ENCODE peak calls at places on chromosome 2, in seven cellular contexts. One of them, this sample, is unnamed.
A peak's percentile ranks its signal among the peaks of the same experiment; 100 is the strongest.

GRCh38 chr2:170264865-170265264 is 86.9 kb downstream of the MYO3B start:
- DNase-seq in frontal cortex: no peak
- DNase-seq in left kidney: no peak
- DNase-seq in HT1080: no peak
- DNase-seq in activated T-cell treated with anti-CD3 and anti-CD28 coated beads for 1 hour: no peak
- DNase-seq in stimulated activated CD8-positive, alpha-beta memory T cell treated with anti-CD3 and anti-CD28 coated beads, Interleukin-2, amount 100 ng/mL, for 48 hours: no peak
- DNase-seq in T follicular helper cell: no peak
- DNase-seq in this sample: no peak

GRCh38 chr2:136310005-136310495 is 192.1 kb upstream of the CXCR4 start:
- DNase-seq in T follicular helper cell: no peak
- DNase-seq in frontal cortex: no peak
- DNase-seq in left kidney: no peak
- DNase-seq in activated T-cell treated with anti-CD3 and anti-CD28 coated beads for 1 hour: no peak
- DNase-seq in stimulated activated CD8-positive, alpha-beta memory T cell treated with anti-CD3 and anti-CD28 coated beads, Interleukin-2, amount 100 ng/mL, for 48 hours: peak; percentile 24
- DNase-seq in HT1080: no peak
- DNase-seq in this sample: no peak

GRCh38 chr2:217568289-217568985 is 434.4 kb downstream of the TNS1 start:
- DNase-seq in activated T-cell treated with anti-CD3 and anti-CD28 coated beads for 1 hour: no peak
- DNase-seq in HT1080: no peak
- DNase-seq in frontal cortex: no peak
- DNase-seq in left kidney: peak; percentile 69
- DNase-seq in T follicular helper cell: no peak
- DNase-seq in stimulated activated CD8-positive, alpha-beta memory T cell treated with anti-CD3 and anti-CD28 coated beads, Interleukin-2, amount 100 ng/mL, for 48 hours: no peak
- DNase-seq in this sample: no peak

GRCh38 chr2:239584986-239585385 is 184.2 kb upstream of the HDAC4 start:
- DNase-seq in T follicular helper cell: no peak
- DNase-seq in HT1080: no peak
- DNase-seq in frontal cortex: no peak
- DNase-seq in left kidney: no peak
- DNase-seq in stimulated activated CD8-positive, alpha-beta memory T cell treated with anti-CD3 and anti-CD28 coated beads, Interleukin-2, amount 100 ng/mL, for 48 hours: no peak
- DNase-seq in activated T-cell treated with anti-CD3 and anti-CD28 coated beads for 1 hour: no peak
- DNase-seq in this sample: no peak

GRCh38 chr2:226333388-226333787 is 466.2 kb downstream of the IRS1 start:
- DNase-seq in frontal cortex: no peak
- DNase-seq in left kidney: no peak
- DNase-seq in activated T-cell treated with anti-CD3 and anti-CD28 coated beads for 1 hour: no peak
- DNase-seq in stimulated activated CD8-positive, alpha-beta memory T cell treated with anti-CD3 and anti-CD28 coated beads, Interleukin-2, amount 100 ng/mL, for 48 hours: no peak
- DNase-seq in T follicular helper cell: no peak
- DNase-seq in HT1080: no peak
- DNase-seq in this sample: no peak

GRCh38 chr2:151052850-151053660 is 208.6 kb downstream of the RBM43 start:
- DNase-seq in activated T-cell treated with anti-CD3 and anti-CD28 coated beads for 1 hour: no peak
- DNase-seq in left kidney: no peak
- DNase-seq in frontal cortex: no peak
- DNase-seq in T follicular helper cell: no peak
- DNase-seq in stimulated activated CD8-positive, alpha-beta memory T cell treated with anti-CD3 and anti-CD28 coated beads, Interleukin-2, amount 100 ng/mL, for 48 hours: no peak
- DNase-seq in HT1080: no peak
- DNase-seq in this sample: no peak

GRCh38 chr2:241977557-241978300 is 108.2 kb downstream of the RTP5 start:
- DNase-seq in left kidney: peak; percentile 42
- DNase-seq in HT1080: no peak
- DNase-seq in T follicular helper cell: no peak
- DNase-seq in activated T-cell treated with anti-CD3 and anti-CD28 coated beads for 1 hour: no peak
- DNase-seq in frontal cortex: no peak
- DNase-seq in stimulated activated CD8-positive, alpha-beta memory T cell treated with anti-CD3 and anti-CD28 coated beads, Interleukin-2, amount 100 ng/mL, for 48 hours: no peak
- DNase-seq in this sample: no peak

GRCh38 chr2:69642709-69643601 is 584 bp downstream of the AAK1 start:
- DNase-seq in left kidney: peak; percentile 86
- DNase-seq in T follicular helper cell: peak; percentile 44
- DNase-seq in stimulated activated CD8-positive, alpha-beta memory T cell treated with anti-CD3 and anti-CD28 coated beads, Interleukin-2, amount 100 ng/mL, for 48 hours: peak; percentile 59
- DNase-seq in frontal cortex: no peak
- DNase-seq in HT1080: peak; percentile 73
- DNase-seq in activated T-cell treated with anti-CD3 and anti-CD28 coated beads for 1 hour: peak; percentile 39
- DNase-seq in this sample: peak; percentile 61

GRCh38 chr2:44267269-44268258 is 7.7 kb upstream of the SLC3A1 start:
- DNase-seq in T follicular helper cell: no peak
- DNase-seq in frontal cortex: no peak
- DNase-seq in HT1080: no peak
- DNase-seq in stimulated activated CD8-positive, alpha-beta memory T cell treated with anti-CD3 and anti-CD28 coated beads, Interleukin-2, amount 100 ng/mL, for 48 hours: no peak
- DNase-seq in left kidney: peak; percentile 57
- DNase-seq in activated T-cell treated with anti-CD3 and anti-CD28 coated beads for 1 hour: no peak
- DNase-seq in this sample: peak; percentile 69

This sample was measured in myocyte.